ENCODE peak calls at places on chromosomes 1 and 21, in six cellular contexts. F, I, O, Y, Z and Q are unnamed samples.

GRCh38 chr1:207862241-207862787 is 48.6 kb downstream of the CD34 start:
- DNase-seq in F (no peak), Y (no peak), I (no peak), O (no peak), Z (no peak), Q (no peak)

GRCh38 chr1:231192620-231193163 is 30.8 kb downstream of the TRIM67 start:
- DNase-seq in Y (no peak), O (no peak), Z (no peak), F (no peak), I (peak; percentile 70), Q (peak; percentile 67)

GRCh38 chr21:25385912-25386474 is 221.3 kb downstream of the MRPL39 start:
- DNase-seq in F (peak; percentile 78), O (peak; percentile 43), I (no peak), Z (no peak), Y (no peak), Q (no peak)

GRCh38 chr1:2921970-2922686 is 99.1 kb upstream of the ACTRT2 start:
- DNase-seq in I (no peak), O (no peak), Z (no peak), F (no peak), Y (no peak), Q (no peak)

GRCh38 chr1:221840511-221841243 is 98.8 kb upstream of the DUSP10 start:
- DNase-seq in Y (peak; percentile 47), Z (no peak), O (no peak), F (no peak), I (no peak), Q (no peak)

GRCh38 chr1:29339176-29339575 is 102.9 kb downstream of the PTPRU start:
- DNase-seq in Y (no peak), O (no peak), Z (no peak), F (no peak), I (no peak), Q (no peak)

GRCh38 chr1:91916811-91917460 is 31.0 kb upstream of the TGFBR3 start:
- DNase-seq in F (no peak), O (no peak), I (no peak), Y (no peak), Z (no peak), Q (no peak)

GRCh38 chr21:42731264-42732032 is 78.0 kb downstream of the PDE9A start:
- DNase-seq in F (no peak), Y (no peak), Z (no peak), I (no peak), O (no peak), Q (no peak)

GRCh38 chr1:48069662-48070432 is 72.7 kb upstream of the TRABD2B start:
- DNase-seq in Y (no peak), I (no peak), O (no peak), Z (no peak), F (no peak), Q (no peak)

GRCh38 chr1:157967205-157967604 is 26.2 kb upstream of the KIRREL1 start:
- DNase-seq in O (no peak), F (no peak), Y (no peak), Z (no peak), I (no peak), Q (no peak)

GRCh38 chr1:159957824-159958268 is 3.8 kb upstream of the SLAMF9 start:
- DNase-seq in F (no peak), Y (no peak), O (no peak), I (no peak), Z (no peak), Q (no peak)

GRCh38 chr1:119097380-119097779 is 43.1 kb downstream of the WARS2 start:
- DNase-seq in Y (no peak), F (no peak), I (no peak), Z (no peak), O (no peak), Q (no peak)

GRCh38 chr1:85596531-85596930 is 16.0 kb downstream of the CCN1 start:
- DNase-seq in Z (no peak), I (no peak), Y (no peak), F (no peak), O (no peak), Q (no peak)

GRCh38 chr1:99634971-99635624 is 10.8 kb upstream of the PALMD start:
- DNase-seq in O (no peak), I (no peak), F (no peak), Z (no peak), Y (no peak), Q (no peak)

GRCh38 chr1:3251099-3251809 is 182.3 kb downstream of the PRDM16 start:
- DNase-seq in I (no peak), Y (no peak), F (no peak), O (no peak), Z (no peak), Q (no peak)

GRCh38 chr1:212699104-212699838 is 369 bp downstream of the BATF3 start:
- DNase-seq in I (peak; percentile 26), Y (peak; percentile 42), Z (no peak), F (peak; percentile 77), O (no peak), Q (peak; percentile 74)

GRCh38 chr1:111989531-111990025 is at the start of gene KCND3:
- DNase-seq in Y (peak; percentile 42), F (peak; percentile 77), O (no peak), Z (no peak), I (peak; percentile 48), Q (peak; percentile 50)

GRCh38 chr1:32881291-32881690 is 5.0 kb upstream of the HPCA start:
- DNase-seq in F (no peak), I (no peak), Y (no peak), O (no peak), Z (no peak), Q (no peak)

GRCh38 chr1:24142546-24143431 is at the start of gene IL22RA1:
- DNase-seq in Y (peak; percentile 32), F (no peak), O (no peak), Z (peak; percentile 12), I (peak; percentile 23), Q (no peak)

GRCh38 chr1:14842361-14842760 is 243.9 kb downstream of the KAZN start:
- DNase-seq in O (no peak), F (no peak), Z (no peak), I (no peak), Y (no peak), Q (no peak)

GRCh38 chr1:205962821-205963221 is 19.6 kb upstream of the SLC26A9 start:
- DNase-seq in O (no peak), Y (no peak), F (no peak), Z (no peak), I (no peak), Q (no peak)

GRCh38 chr1:245255783-245256182 is 101.0 kb downstream of the KIF26B start:
- DNase-seq in F (no peak), I (no peak), Y (no peak), Z (no peak), O (no peak), Q (no peak)

GRCh38 chr1:7752512-7753417 is 18.3 kb upstream of the VAMP3 start:
- DNase-seq in I (peak; percentile 50), F (peak; percentile 90), O (peak; percentile 64), Y (peak; percentile 36), Z (peak; percentile 62), Q (no peak)

GRCh38 chr1:223720987-223721591 is 8.8 kb downstream of the CAPN2 start:
- DNase-seq in I (no peak), Z (peak; percentile 85), F (no peak), Y (no peak), O (no peak), Q (no peak)

GRCh38 chr1:151805066-151805820 is at the start of gene LINGO4:
- DNase-seq in F (no peak), Z (no peak), O (no peak), Y (no peak), I (no peak), Q (no peak)

GRCh38 chr1:201228011-201228983 is 37.7 kb downstream of the IGFN1 start:
- DNase-seq in F (no peak), Z (no peak), Y (no peak), I (no peak), O (no peak), Q (no peak)

GRCh38 chr1:229991104-229991513 is 75.9 kb upstream of the GALNT2 start:
- DNase-seq in O (no peak), I (no peak), Z (no peak), F (no peak), Y (no peak), Q (no peak)

GRCh38 chr21:38544681-38545080 is 46.4 kb upstream of the ERG start:
- DNase-seq in F (no peak), Y (no peak), Z (peak; percentile 56), O (no peak), I (no peak), Q (no peak)

DNA sequence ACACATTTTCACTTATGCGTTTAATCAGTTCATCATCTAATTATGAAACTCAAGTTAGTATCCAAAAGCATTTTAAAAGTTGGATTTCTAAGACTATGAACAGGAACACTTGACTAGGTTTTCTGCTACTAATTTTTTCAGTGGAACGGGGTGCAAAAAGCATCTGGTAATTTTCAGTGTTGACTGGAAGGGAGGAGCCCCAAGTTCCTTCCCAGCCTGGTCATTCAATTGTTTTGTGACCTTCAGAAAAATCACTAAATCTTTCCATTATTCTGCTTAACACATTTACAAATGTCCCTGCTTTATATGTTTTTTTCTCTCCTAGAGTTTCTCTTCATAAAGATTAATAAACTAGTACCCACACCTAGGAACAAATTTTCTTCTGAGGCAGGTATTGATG is 6.0 kb upstream of the ADGRL4 start:
- DNase-seq in O (no peak), Y (no peak), F (no peak), Z (no peak), I (no peak), Q (no peak)
- H3K27ac ChIP-seq in O (no peak overlapping the region), Y (no peak overlapping the region), F (no peak overlapping the region), Z (no peak overlapping the region), I (peak overlapping the region; percentile 23), Q (no peak overlapping the region)

GRCh38 chr1:22245100-22245650 is 102.3 kb upstream of the WNT4 start:
- DNase-seq in I (no peak), F (no peak), Z (no peak), O (no peak), Y (no peak), Q (no peak)
- H3K27ac ChIP-seq in I (no peak overlapping the region), F (no peak overlapping the region), Z (no peak overlapping the region), O (no peak overlapping the region), Y (no peak overlapping the region), Q (no peak overlapping the region)

DNA sequence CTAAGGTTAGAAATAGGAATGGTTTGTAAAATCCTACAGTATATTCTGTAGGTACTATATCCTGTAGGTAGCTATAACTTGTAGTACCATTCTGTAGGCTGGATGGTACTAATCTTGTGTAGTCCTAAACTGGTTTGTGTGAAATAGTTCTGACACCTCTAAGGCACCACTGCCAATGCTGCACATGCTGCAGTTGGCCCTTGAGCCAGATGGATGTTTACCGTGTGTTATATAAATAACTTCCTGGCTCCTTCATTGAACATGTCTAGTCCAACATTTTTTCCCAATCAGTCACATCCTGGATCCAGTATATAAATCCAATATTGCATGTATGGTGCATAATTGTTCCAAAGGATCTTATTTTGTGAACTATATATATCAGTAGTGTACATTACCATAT is 89.5 kb upstream of the GNG4 start:
- DNase-seq in I (no peak), O (no peak), F (no peak), Y (no peak), Z (peak; percentile 48), Q (no peak)
- H3K27ac ChIP-seq in I (no peak overlapping the region), O (no peak overlapping the region), F (no peak overlapping the region), Y (no peak overlapping the region), Z (no peak overlapping the region), Q (no peak overlapping the region)

GRCh38 chr1:20751462-20751990 is 19.0 kb upstream of the SH2D5 start:
- DNase-seq in Z (no peak), I (no peak), O (no peak), F (no peak), Y (no peak), Q (no peak)

DNA sequence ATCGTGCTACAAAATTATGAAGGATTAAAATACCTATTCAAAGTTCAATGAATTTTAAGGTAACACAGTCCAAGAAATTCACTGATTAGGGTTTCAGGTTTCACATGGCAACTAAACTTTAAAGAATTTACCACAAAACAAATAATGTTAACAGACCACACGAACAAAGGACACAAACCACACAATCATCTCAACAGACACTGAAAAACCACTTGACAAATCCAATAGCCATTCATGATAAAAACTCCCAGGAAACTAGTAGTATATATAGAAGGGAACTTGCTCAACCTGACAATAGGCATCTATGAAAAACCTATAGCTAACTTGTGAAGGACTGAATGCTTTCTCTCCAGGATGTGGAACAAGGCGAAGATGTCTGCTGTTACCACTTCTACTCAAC is 21.1 kb upstream of the SH2D5 start:
- DNase-seq in Z (no peak), O (no peak), I (no peak), F (no peak), Y (no peak), Q (no peak)
- H3K27ac ChIP-seq in Z (no peak overlapping the region), O (no peak overlapping the region), I (no peak overlapping the region), F (no peak overlapping the region), Y (no peak overlapping the region), Q (no peak overlapping the region)